ENCODE peak calls at places on chromosomes 6 and 20, in five cellular contexts. X, N, R, Z and E are unnamed samples.

GRCh38 chr6:33995046-33995872 is 150.6 kb downstream of the GRM4 start:
- DNase-seq in X (no peak), Z (no peak), R (no peak), N (no peak), E (no peak)

GRCh38 chr6:36800223-36801095 is 38.8 kb downstream of the CPNE5 start:
- DNase-seq in N (no peak), X (no peak), Z (no peak), R (no peak), E (no peak)

GRCh38 chr6:37602360-37602759 is 95.3 kb downstream of the MDGA1 start:
- DNase-seq in N (no peak), R (no peak), Z (no peak), X (no peak), E (no peak)

GRCh38 chr6:37663016-37663810 is 34.5 kb downstream of the MDGA1 start:
- DNase-seq in N (no peak), X (peak; percentile 56), R (no peak), Z (no peak), E (no peak)

GRCh38 chr20:48928832-48929725 is 7.6 kb downstream of the ARFGEF2 start:
- DNase-seq in N (no peak), Z (no peak), R (no peak), X (peak; percentile 48), E (no peak)

GRCh38 chr20:62276448-62276847 is 26.3 kb upstream of the ADRM1 start:
- DNase-seq in X (no peak), Z (no peak), R (no peak), N (no peak), E (no peak)

GRCh38 chr20:9088556-9088955 is 19.7 kb downstream of the PLCB4 start:
- DNase-seq in N (no peak), R (no peak), X (no peak), Z (no peak), E (no peak)

GRCh38 chr6:108588586-108588985 is 27.9 kb downstream of the FOXO3 start:
- DNase-seq in X (peak; percentile 77), Z (no peak), N (no peak), R (no peak), E (no peak)

GRCh38 chr20:14481863-14482262 is 144.5 kb upstream of the FLRT3 start:
- DNase-seq in N (no peak), X (peak; percentile 20), Z (no peak), R (no peak), E (no peak)

GRCh38 chr6:692356-692851 is 535 bp downstream of the EXOC2 start:
- DNase-seq in N (peak; percentile 35), R (peak; percentile 33), Z (peak; percentile 79), X (peak; percentile 44), E (peak; percentile 81)

DNA sequence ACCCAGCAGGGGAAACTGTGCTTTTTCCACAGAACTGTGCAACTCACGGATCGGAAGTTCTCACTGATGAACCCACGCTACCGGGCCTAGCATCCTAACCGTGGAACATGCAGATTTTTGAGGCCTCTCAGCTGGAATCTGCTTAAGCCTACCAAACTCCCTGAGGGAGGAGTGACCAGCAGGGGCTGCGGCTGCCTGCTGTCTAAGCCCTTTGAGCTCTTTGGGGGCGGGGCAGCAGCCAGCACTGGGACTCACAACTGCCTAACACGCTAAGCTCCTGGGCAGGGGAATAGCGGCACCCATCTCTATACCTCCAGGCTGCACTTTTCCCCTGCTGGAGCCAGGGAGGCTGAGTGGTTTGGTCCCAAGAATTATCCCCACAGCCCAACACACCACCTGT is 20.4 kb upstream of the METTL24 start:
- DNase-seq in R (no peak), Z (no peak), N (no peak), X (no peak), E (no peak)
- TF ChIP-seq CTCF in R (no peak), Z (no peak), N (no peak), X (no peak), E (no peak)

GRCh38 chr6:157322792-157323113 is 566 bp downstream of the TMEM242 start:
- DNase-seq in R (no peak), X (no peak), N (no peak), Z (no peak), E (no peak)

GRCh38 chr6:157325069-157325805 is 1.9 kb upstream of the TMEM242 start:
- DNase-seq in N (no peak), R (no peak), X (peak; percentile 36), Z (no peak), E (no peak)

GRCh38 chr6:157326979-157327378 is 3.7 kb upstream of the TMEM242 start:
- DNase-seq in R (no peak), X (no peak), Z (no peak), N (no peak), E (peak; percentile 47)

GRCh38 chr6:157323114-157323923 is at the start of gene TMEM242:
- DNase-seq in R (peak; percentile 92), N (peak; percentile 80), X (peak; percentile 97), Z (peak; percentile 88), E (peak; percentile 89)

DNA sequence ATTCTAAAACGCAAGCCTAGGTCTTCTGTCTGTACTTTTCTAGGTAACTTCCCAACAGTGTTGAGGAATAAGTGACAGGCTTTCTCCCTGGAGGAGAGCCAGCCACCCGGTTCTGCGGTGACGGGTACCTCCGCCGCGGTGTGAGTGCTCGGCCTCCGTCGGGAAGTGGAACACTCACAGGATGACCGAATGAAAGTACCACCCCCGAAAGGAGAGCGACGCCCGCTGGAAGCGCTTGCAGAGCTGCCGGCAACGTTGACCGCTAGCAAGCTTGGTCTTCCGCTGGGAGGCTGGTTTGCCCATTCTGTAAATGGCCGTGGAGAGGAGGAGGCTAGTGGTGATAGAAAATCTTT is 581 bp upstream of the TMEM242 start:
- DNase-seq in R (peak; percentile 45), N (peak; percentile 32), Z (peak; percentile 41), X (peak; percentile 89), E (peak; percentile 49)
- TF ChIP-seq CTCF in R (no peak), N (no peak), Z (peak; percentile 22), X (peak; percentile 25), E (peak; percentile 27)

GRCh38 chr20:59940129-59940955 is at the start of the genes FAM217B and PPP1R3D:
- DNase-seq in Z (peak; percentile 97), X (peak; percentile 99), N (peak; percentile 95), R (peak; percentile 81), E (peak; percentile 97)
- TF ChIP-seq CTCF in Z (no peak), X (peak; percentile 18), N (no peak), R (no peak), E (peak; percentile 7)

DNA sequence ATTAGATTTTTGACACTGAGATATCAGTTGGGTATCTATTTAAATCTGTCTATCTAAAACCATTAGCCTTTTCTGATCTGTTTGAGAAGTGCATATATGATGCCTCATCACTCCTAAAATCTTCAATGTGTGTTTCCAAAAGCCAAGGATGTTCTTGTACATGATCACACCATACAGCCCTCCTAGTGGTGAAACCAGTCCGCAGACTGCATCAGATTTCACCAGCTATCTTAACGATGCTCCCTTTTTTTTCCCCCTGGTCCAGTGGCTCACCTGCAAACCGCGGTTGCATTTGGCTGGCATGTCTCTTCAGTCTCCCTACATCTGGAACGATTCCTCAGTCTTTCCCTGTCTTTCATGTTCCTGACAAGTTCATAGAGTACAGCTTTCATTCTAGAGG is 4.0 kb downstream of the KIZ start:
- DNase-seq in N (no peak), X (no peak), Z (no peak), R (no peak), E (no peak)
- TF ChIP-seq CTCF in N (no peak), X (no peak), Z (no peak), R (no peak), E (no peak)

GRCh38 chr6:52839124-52840055 is 1.2 kb downstream of the GSTA5 start:
- DNase-seq in X (peak; percentile 40), N (peak; percentile 52), Z (peak; percentile 56), R (peak; percentile 70), E (peak; percentile 59)
- TF ChIP-seq CTCF in X (peak; percentile 78), N (peak; percentile 60), Z (peak; percentile 63), R (peak; percentile 56), E (peak; percentile 59)

GRCh38 chr6:129671442-129672344 is 38.3 kb downstream of the ARHGAP18 start:
- DNase-seq in N (no peak), R (no peak), X (no peak), Z (peak; percentile 75), E (peak; percentile 74)
- TF ChIP-seq CTCF in N (no peak), R (peak; percentile 24), X (no peak), Z (peak; percentile 36), E (peak; percentile 32)

GRCh38 chr20:58665606-58666005 is 14.5 kb downstream of the STX16 start:
- DNase-seq in R (no peak), N (no peak), Z (no peak), X (no peak), E (no peak)
- TF ChIP-seq CTCF in R (no peak), N (no peak), Z (no peak), X (no peak), E (no peak)

GRCh38 chr6:127606131-127606562 is 29.2 kb downstream of the C6orf58 start:
- DNase-seq in R (peak; percentile 41), N (peak; percentile 21), X (peak; percentile 59), Z (peak; percentile 6), E (no peak)
- TF ChIP-seq CTCF in R (peak; percentile 47), N (no peak), X (peak; percentile 37), Z (no peak), E (no peak)

GRCh38 chr6:28985396-28986164 is 19.5 kb downstream of the ZNF311 start:
- DNase-seq in Z (no peak), N (peak; percentile 84), X (peak; percentile 97), R (peak; percentile 92), E (no peak)
- TF ChIP-seq CTCF in Z (no peak), N (no peak), X (no peak), R (no peak), E (no peak)